ENCODE peak calls at places on chromosomes 12 and 14, in four cellular contexts. E, I, N and H are unnamed samples.
A peak's percentile ranks its signal among the peaks of the same experiment; 100 is the strongest.

GRCh38 chr12:68613209-68613904 is 2.7 kb downstream of the RAP1B start:
- DNase-seq in E (no peak), N (no peak), I (no peak), H (no peak)

GRCh38 chr12:46224401-46224800 is 44.4 kb downstream of the SLC38A1 start:
- DNase-seq in E (peak; percentile 36), I (peak; percentile 42), N (no peak), H (no peak)

GRCh38 chr12:46357438-46358324 is 14.9 kb downstream of the SLC38A2 start:
- DNase-seq in I (no peak), E (no peak), N (no peak), H (no peak)

GRCh38 chr14:68978550-68978911 is 571 bp downstream of the ACTN1 start:
- DNase-seq in E (no peak), N (no peak), I (peak; percentile 82), H (no peak)

GRCh38 chr12:13347241-13348043 is 150.9 kb downstream of the EMP1 start:
- DNase-seq in N (no peak), I (no peak), E (no peak), H (no peak)

GRCh38 chr14:103535891-103536565 is 7.0 kb downstream of the TRMT61A start:
- DNase-seq in E (no peak), I (no peak), N (no peak), H (no peak)

GRCh38 chr12:26369588-26369987 is 174.2 kb downstream of the SSPN start:
- DNase-seq in E (no peak), N (no peak), I (no peak), H (no peak)

GRCh38 chr14:102920273-102920997 is 2.0 kb upstream of the AMN start:
- DNase-seq in E (no peak), N (no peak), I (no peak), H (no peak)

GRCh38 chr14:101961011-101961721 is 3.2 kb upstream of the DYNC1H1 start:
- DNase-seq in I (peak; percentile 73), E (peak; percentile 27), N (peak; percentile 18), H (peak; percentile 82)

GRCh38 chr14:97379091-97379531 is 581.9 kb downstream of the VRK1 start:
- DNase-seq in I (no peak), E (no peak), N (no peak), H (no peak)

GRCh38 chr12:85179680-85180300 is 100.2 kb upstream of the ALX1 start:
- DNase-seq in I (no peak), N (no peak), E (no peak), H (no peak)

GRCh38 chr14:76525106-76525825 is 149.3 kb downstream of the ESRRB start:
- DNase-seq in N (no peak), E (no peak), I (no peak), H (no peak)

GRCh38 chr12:116534341-116535121 is 24.6 kb upstream of the MAP1LC3B2 start:
- DNase-seq in N (peak; percentile 48), E (peak; percentile 37), I (peak; percentile 75), H (no peak)

GRCh38 chr14:69129264-69129880 is 23.5 kb downstream of the DCAF5 start:
- DNase-seq in N (peak; percentile 29), I (peak; percentile 80), E (peak; percentile 39), H (peak; percentile 67)

GRCh38 chr12:4918950-4919660 is 9.4 kb downstream of the KCNA1 start:
- DNase-seq in I (no peak), N (no peak), E (no peak), H (no peak)

GRCh38 chr14:23078692-23079116 is 16.2 kb downstream of the ACIN1 start:
- DNase-seq in N (no peak), I (peak; percentile 87), E (no peak), H (no peak)

GRCh38 chr12:130874696-130875095 is 2.8 kb downstream of the RAN start:
- DNase-seq in N (no peak), I (no peak), E (no peak), H (no peak)

GRCh38 chr14:49306152-49306751 is 279.9 kb downstream of the RPS29 start:
- DNase-seq in I (no peak), N (no peak), E (no peak), H (no peak)

GRCh38 chr12:15522574-15523187 is 200.4 kb downstream of the PTPRO start:
- DNase-seq in N (no peak), E (no peak), I (no peak), H (no peak)

GRCh38 chr14:89121961-89122675 is 294.9 kb downstream of the FOXN3 start:
- DNase-seq in N (peak; percentile 3), E (no peak), I (no peak), H (no peak)

GRCh38 chr14:52068741-52069616 is at the start of gene NID2:
- DNase-seq in I (peak; percentile 93), N (peak; percentile 29), E (peak; percentile 49), H (peak; percentile 61)

GRCh38 chr12:109673379-109673778 is 40.2 kb upstream of the FAM222A start:
- DNase-seq in N (no peak), I (no peak), E (no peak), H (no peak)

GRCh38 chr14:99718811-99719192 is 34.7 kb downstream of the CYP46A1 start:
- DNase-seq in E (no peak), N (no peak), I (no peak), H (no peak)

GRCh38 chr14:85453401-85453800 is 76.5 kb upstream of the FLRT2 start:
- DNase-seq in E (no peak), I (no peak), N (no peak), H (no peak)

GRCh38 chr12:100554608-100555077 is 18.8 kb upstream of the GAS2L3 start:
- DNase-seq in E (no peak), N (no peak), I (no peak), H (no peak)

GRCh38 chr12:30417697-30418231 is 277.9 kb downstream of the IPO8 start:
- DNase-seq in N (no peak), I (no peak), E (no peak), H (peak; percentile 7)

GRCh38 chr14:76647699-76648298 is 113.5 kb upstream of the VASH1 start:
- DNase-seq in E (no peak), N (no peak), I (no peak), H (no peak)

GRCh38 chr14:105484069-105484996 is 2.4 kb upstream of the CRIP1 start:
- DNase-seq in E (no peak), I (peak; percentile 62), N (no peak), H (no peak)